ENCODE peak calls at places on chromosomes 4 and X, in four cellular contexts. U is cardiac muscle cell, C is upper lobe of right lung, L is cardiac fibroblast. T is an unnamed sample.

GRCh38 chr4:6134612-6135220 is 65.6 kb downstream of the JAKMIP1 start:
- DNase-seq in U (no peak), L (no peak), C (no peak), T (no peak)

GRCh38 chrX:10106801-10107200 is 50.0 kb upstream of the CLCN4 start:
- DNase-seq in U (no peak), L (no peak), C (no peak), T (no peak)

GRCh38 chrX:80334583-80334982 is 85.7 kb upstream of the TENT5D start:
- DNase-seq in L (no peak), C (no peak), U (no peak), T (no peak)

GRCh38 chr4:106746451-106746850 is 289.7 kb downstream of the DKK2 start:
- DNase-seq in L (no peak), U (peak), C (no peak), T (no peak)

GRCh38 chrX:27675493-27675892 is 85.3 kb downstream of the DCAF8L2 start:
- DNase-seq in U (peak), L (peak), C (no peak), T (no peak)

GRCh38 chr4:86664959-86665358 is 70.8 kb downstream of the PTPN13 start:
- DNase-seq in U (peak), L (peak), C (no peak), T (no peak)

GRCh38 chr4:147877308-147877771 is 145.5 kb downstream of the ARHGAP10 start:
- DNase-seq in U (no peak), L (no peak), C (no peak), T (no peak)

GRCh38 chrX:1389181-1389992 is 2.5 kb downstream of the SLC25A6 start:
- DNase-seq in U (no peak), L (no peak), C (peak), T (no peak)

GRCh38 chrX:150202641-150203248 is 160.4 kb upstream of the MAMLD1 start:
- DNase-seq in L (peak), C (no peak), U (peak), T (no peak)

GRCh38 chr4:185833055-185833598 is 21.1 kb upstream of the SORBS2 start:
- DNase-seq in L (peak), U (peak), C (no peak), T (peak)

GRCh38 chr4:10020871-10021676 is at the start of gene SLC2A9:
- DNase-seq in L (peak), C (no peak), U (peak), T (no peak)

GRCh38 chrX:149699761-149700160 is 12.1 kb upstream of the MAGEA11 start:
- DNase-seq in C (no peak), L (no peak), U (no peak), T (no peak)

GRCh38 chr4:111269439-111269838 is 646.6 kb upstream of the PITX2 start:
- DNase-seq in C (no peak), L (no peak), U (no peak), T (no peak)

GRCh38 chrX:105695451-105695850 is 126.9 kb upstream of the NRK start:
- DNase-seq in C (no peak), L (peak), U (peak), T (no peak)

GRCh38 chrX:23845316-23845932 is 62.3 kb downstream of the APOO start:
- DNase-seq in C (no peak), U (peak), L (peak), T (peak)

GRCh38 chr4:52370576-52370975 is 288.5 kb downstream of the USP46 start:
- DNase-seq in L (no peak), U (no peak), C (no peak), T (no peak)

GRCh38 chrX:120769576-120770341 is 105.9 kb downstream of the CT47B1 start:
- DNase-seq in C (no peak), L (peak), U (peak), T (peak)

GRCh38 chrX:24561121-24561520 is 86.0 kb downstream of the PCYT1B start:
- DNase-seq in C (no peak), L (peak), U (peak), T (no peak)

GRCh38 chrX:112630187-112630586 is 49.6 kb downstream of the LHFPL1 start:
- DNase-seq in L (no peak), C (no peak), U (no peak), T (no peak)

GRCh38 chrX:22037911-22038537 is 5.9 kb downstream of the PHEX start:
- DNase-seq in U (no peak), C (no peak), L (no peak), T (no peak)

GRCh38 chrX:49884290-49884862 is 5.1 kb downstream of the USP27X start:
- DNase-seq in C (peak), U (peak), L (peak), T (peak)

GRCh38 chr4:89469512-89469911 is 161.9 kb upstream of the GPRIN3 start:
- DNase-seq in U (peak), C (no peak), L (no peak), T (no peak)

GRCh38 chr4:21888195-21888976 is 60.2 kb downstream of the KCNIP4 start:
- DNase-seq in C (no peak), U (peak), L (peak), T (no peak)

GRCh38 chrX:87528487-87528886 is 10.9 kb downstream of the KLHL4 start:
- DNase-seq in C (no peak), L (no peak), U (no peak), T (no peak)

GRCh38 chrX:122135070-122135469 is 1049.0 kb upstream of the GRIA3 start:
- DNase-seq in L (no peak), C (no peak), U (no peak), T (no peak)

GRCh38 chr4:2353222-2354107 is 65.0 kb downstream of the ZFYVE28 start:
- DNase-seq in L (peak), C (peak), U (peak), T (no peak)

GRCh38 chr4:2352171-2352570 is 66.3 kb downstream of the ZFYVE28 start:
- DNase-seq in C (peak), U (no peak), L (no peak), T (no peak)

GRCh38 chr4:2354760-2355159 is 63.7 kb downstream of the ZFYVE28 start:
- DNase-seq in U (no peak), L (no peak), C (peak), T (no peak)

GRCh38 chr4:2352729-2353221 is 65.7 kb downstream of the ZFYVE28 start:
- DNase-seq in C (no peak), U (no peak), L (no peak), T (no peak)

GRCh38 chr4:2354127-2354526 is 64.3 kb downstream of the ZFYVE28 start:
- DNase-seq in L (peak), C (no peak), U (peak), T (no peak)
- TF ChIP-seq CTCF in L (peak), C (peak), U (peak), T (no peak)

GRCh38 chrX:135923353-135923752 is 29.8 kb downstream of the SAGE1 start:
- DNase-seq in U (no peak), C (no peak), L (no peak), T (peak)
- TF ChIP-seq CTCF in U (no peak), C (no peak), L (no peak), T (no peak)

GRCh38 chrX:68808686-68809357 is 20.0 kb upstream of the EFNB1 start:
- DNase-seq in L (peak), U (peak), C (no peak), T (no peak)
- TF ChIP-seq CTCF in L (peak), U (peak), C (peak), T (no peak)

DNA sequence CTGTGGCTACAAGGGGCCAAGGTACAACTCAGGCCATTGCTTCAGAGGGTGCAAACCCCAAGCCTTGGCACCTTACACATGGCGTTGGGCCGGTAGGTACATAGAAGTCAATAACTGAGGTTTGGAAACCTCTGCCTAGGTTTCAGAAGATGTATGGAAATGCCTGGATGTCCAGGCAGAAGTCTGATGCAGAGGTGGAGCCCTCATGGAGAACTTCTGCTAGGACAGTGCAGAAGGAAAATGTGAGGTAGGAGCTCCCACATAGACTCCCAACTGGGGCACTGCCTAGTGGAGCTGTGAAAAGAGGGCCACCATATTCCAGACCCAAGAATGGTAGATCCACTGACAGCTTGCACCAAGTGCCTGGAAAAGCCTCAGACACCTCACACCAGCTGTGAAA is 92.1 kb upstream of the SFRP2 start:
- DNase-seq in L (no peak), U (no peak), C (no peak), T (no peak)
- TF ChIP-seq CTCF in L (no peak), U (no peak), C (no peak), T (no peak)

DNA sequence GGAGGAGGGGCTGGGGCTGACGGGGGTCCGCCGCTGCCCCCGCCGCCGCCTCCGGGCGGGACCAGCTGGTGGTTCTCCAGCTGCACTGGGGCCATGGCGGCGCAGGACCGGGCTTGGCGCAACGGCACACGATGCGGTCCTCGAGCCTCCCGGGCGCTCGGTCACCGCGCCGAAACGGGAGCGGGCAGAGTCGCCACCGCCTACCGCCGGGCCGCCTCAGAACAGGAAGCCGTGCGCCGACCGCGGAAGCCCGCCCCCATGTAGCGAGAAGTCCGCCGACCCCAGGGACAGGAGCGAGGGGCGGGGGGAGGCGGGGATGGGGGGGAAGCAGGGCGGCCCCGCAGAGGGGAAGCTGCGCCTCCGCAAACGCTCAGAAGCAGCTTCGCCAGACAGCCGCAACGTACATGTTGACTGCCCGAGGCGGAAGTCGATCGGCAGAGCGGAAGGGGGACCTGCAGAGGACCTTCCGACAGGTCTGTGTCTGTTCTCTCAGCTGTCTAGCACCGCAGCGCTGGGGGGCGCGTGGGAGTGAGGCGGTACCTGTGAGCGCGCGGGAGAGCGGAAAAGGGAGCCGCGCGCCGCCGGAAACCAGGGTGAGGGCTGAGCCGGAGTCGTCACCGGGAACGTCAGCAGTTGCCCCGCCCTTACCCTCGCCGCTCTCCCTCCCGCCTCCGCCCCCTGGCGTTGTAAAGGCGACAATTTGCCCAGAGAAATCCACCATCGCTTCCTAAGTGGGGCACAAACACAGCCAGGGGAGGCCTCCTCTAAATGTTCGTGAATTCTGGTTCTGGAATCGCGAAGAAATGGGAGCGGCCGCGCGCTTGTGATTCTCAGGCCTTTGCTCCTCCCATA is at the start of gene MED14:
- DNase-seq in L (peak), U (peak), C (peak), T (peak)
- TF ChIP-seq CTCF in L (peak), U (peak), C (peak), T (no peak)

GRCh38 chrX:148535639-148536038 is 35.2 kb downstream of the AFF2 start:
- DNase-seq in U (no peak), L (no peak), C (no peak), T (no peak)

GRCh38 chrX:148530464-148531077 is 30.2 kb downstream of the AFF2 start:
- DNase-seq in U (peak), L (peak), C (no peak), T (peak)
- TF ChIP-seq CTCF in U (peak), L (peak), C (peak), T (peak)

GRCh38 chr4:73922766-73923630 is 53.8 kb downstream of the CXCL1 start:
- DNase-seq in L (peak), U (peak), C (no peak), T (peak)
- TF ChIP-seq CTCF in L (peak), U (peak), C (peak), T (no peak)

GRCh38 chr4:27357283-27357682 is 496.6 kb downstream of the STIM2 start:
- DNase-seq in L (no peak), U (peak), C (no peak), T (no peak)
- TF ChIP-seq CTCF in L (peak), U (no peak), C (peak), T (no peak)